ENCODE peak calls at places on chromosomes 3 and 15, in ten cellular contexts. W is activated T-cell treated with anti-CD3 and anti-CD28 coated beads, Interleukin-2, amount 50 U/mL, for 72 hours; J is NCI-H2107; B is stimulated activated CD4-positive, alpha-beta T cell treated with anti-CD3 and anti-CD28 coated beads, TNF-alpha, amount 100 ng/mL, for 24 hours; R is AG20443; D is immature natural killer cell; E is activated CD8-positive, alpha-beta memory T cell treated with anti-CD3 and anti-CD28 coated beads for 4 hours; O is fibroblast of mammary gland; L is left ventricle myocardium inferior; N is NCI-H345. G is an unnamed sample.

GRCh38 chr3:48739955-48740823 is 23.2 kb upstream of the IP6K2 start:
- DNase-seq in W (peak; percentile 59), J (no peak), B (peak; percentile 27), R (peak; percentile 95), D (peak; percentile 35), E (peak; percentile 13), O (peak; percentile 79), L (peak; percentile 94), N (peak; percentile 4), G (peak; percentile 30)

GRCh38 chr3:18185624-18186023 is 239.5 kb downstream of the SATB1 start:
- DNase-seq in W (no peak), J (no peak), B (no peak), R (no peak), D (no peak), E (no peak), O (no peak), L (no peak), N (no peak), G (no peak)

GRCh38 chr3:144394052-144394451 is 422.4 kb downstream of the DIPK2A start:
- DNase-seq in W (no peak), J (no peak), B (no peak), R (peak; percentile 7), D (no peak), E (no peak), O (peak; percentile 49), L (no peak), N (no peak), G (no peak)

GRCh38 chr3:99765042-99765942 is 52.4 kb upstream of the CMSS1 start:
- DNase-seq in W (no peak), J (no peak), B (no peak), R (no peak), D (no peak), E (no peak), O (peak; percentile 32), L (no peak), N (no peak), G (no peak)

GRCh38 chr3:30333143-30333542 is 273.3 kb upstream of the TGFBR2 start:
- DNase-seq in W (no peak), J (no peak), B (no peak), R (no peak), D (no peak), E (no peak), O (no peak), L (no peak), N (no peak), G (no peak)

GRCh38 chr3:144109944-144110343 is 138.3 kb downstream of the DIPK2A start:
- DNase-seq in W (no peak), J (no peak), B (no peak), R (no peak), D (no peak), E (no peak), O (no peak), L (no peak), N (no peak), G (no peak)

GRCh38 chr15:66233487-66234415 is 19.8 kb downstream of the MEGF11 start:
- DNase-seq in W (peak; percentile 9), J (no peak), B (no peak), R (no peak), D (no peak), E (no peak), O (peak; percentile 49), L (no peak), N (no peak), G (no peak)

GRCh38 chr3:27326211-27326948 is 42.8 kb downstream of the NEK10 start:
- DNase-seq in W (no peak), J (no peak), B (no peak), R (peak; percentile 87), D (no peak), E (no peak), O (peak; percentile 93), L (no peak), N (no peak), G (no peak)

GRCh38 chr3:39529551-39529950 is 62.1 kb downstream of the MOBP start:
- DNase-seq in W (no peak), J (no peak), B (no peak), R (no peak), D (no peak), E (no peak), O (no peak), L (no peak), N (no peak), G (no peak)

GRCh38 chr15:37789881-37790280 is 144.6 kb upstream of the TMCO5A start:
- DNase-seq in W (no peak), J (no peak), B (no peak), R (peak; percentile 45), D (no peak), E (no peak), O (peak; percentile 83), L (no peak), N (no peak), G (no peak)

GRCh38 chr3:153165211-153165815 is 3.3 kb downstream of the RAP2B start:
- DNase-seq in W (no peak), J (no peak), B (no peak), R (no peak), D (peak; percentile 67), E (no peak), O (peak; percentile 47), L (no peak), N (no peak), G (no peak)

GRCh38 chr15:57527382-57528091 is 64.2 kb upstream of the MYZAP start:
- DNase-seq in W (no peak), J (no peak), B (no peak), R (peak; percentile 79), D (peak; percentile 17), E (no peak), O (peak; percentile 93), L (no peak), N (peak; percentile 66), G (no peak)

GRCh38 chr3:45765286-45765851 is 31.0 kb downstream of the SLC6A20 start:
- DNase-seq in W (no peak), J (no peak), B (no peak), R (peak; percentile 4), D (no peak), E (no peak), O (no peak), L (no peak), N (no peak), G (no peak)

GRCh38 chr15:57149196-57149595 is 227.1 kb upstream of the CGNL1 start:
- DNase-seq in W (no peak), J (no peak), B (no peak), R (peak; percentile 16), D (no peak), E (no peak), O (peak; percentile 65), L (no peak), N (no peak), G (no peak)

GRCh38 chr3:172549144-172549543 is 25.9 kb upstream of the TNFSF10 start:
- DNase-seq in W (no peak), J (no peak), B (no peak), R (no peak), D (no peak), E (no peak), O (no peak), L (no peak), N (no peak), G (no peak)

GRCh38 chr3:15974647-15975046 is 176.9 kb upstream of the ANKRD28 start:
- DNase-seq in W (no peak), J (no peak), B (no peak), R (no peak), D (no peak), E (no peak), O (no peak), L (no peak), N (no peak), G (no peak)

GRCh38 chr15:59260090-59260489 is 53.4 kb downstream of the LDHAL6B start:
- DNase-seq in W (no peak), J (no peak), B (no peak), R (no peak), D (no peak), E (no peak), O (no peak), L (no peak), N (no peak), G (no peak)

GRCh38 chr15:31465083-31465955 is 138.7 kb downstream of the KLF13 start:
- DNase-seq in W (no peak), J (no peak), B (no peak), R (no peak), D (no peak), E (no peak), O (no peak), L (no peak), N (no peak), G (no peak)

GRCh38 chr15:23648920-23649515 is 1.4 kb upstream of the MAGEL2 start:
- DNase-seq in W (peak; percentile 39), J (no peak), B (no peak), R (peak; percentile 26), D (no peak), E (no peak), O (peak; percentile 4), L (no peak), N (peak; percentile 22), G (no peak)

GRCh38 chr3:127215714-127216414 is 22.9 kb downstream of the PRR23E start:
- DNase-seq in W (no peak), J (no peak), B (no peak), R (no peak), D (no peak), E (no peak), O (no peak), L (no peak), N (no peak), G (no peak)

GRCh38 chr3:12442654-12443501 is 41.4 kb upstream of the TSEN2 start:
- DNase-seq in W (no peak), J (no peak), B (no peak), R (no peak), D (no peak), E (no peak), O (no peak), L (peak; percentile 50), N (no peak), G (no peak)

GRCh38 chr3:27792869-27793268 is 70.7 kb upstream of the EOMES start:
- DNase-seq in W (no peak), J (no peak), B (no peak), R (no peak), D (no peak), E (no peak), O (no peak), L (no peak), N (no peak), G (no peak)

GRCh38 chr3:127011270-127011992 is 28.5 kb downstream of the PLXNA1 start:
- DNase-seq in W (no peak), J (no peak), B (no peak), R (peak; percentile 84), D (no peak), E (no peak), O (peak; percentile 70), L (peak; percentile 46), N (no peak), G (no peak)

GRCh38 chr3:53252105-53252946 is 3.5 kb downstream of the TKT start:
- DNase-seq in W (no peak), J (no peak), B (no peak), R (no peak), D (no peak), E (no peak), O (no peak), L (no peak), N (no peak), G (no peak)

GRCh38 chr3:173711619-173712018 is 314.1 kb downstream of the NLGN1 start:
- DNase-seq in W (no peak), J (no peak), B (no peak), R (no peak), D (no peak), E (no peak), O (no peak), L (no peak), N (no peak), G (no peak)

GRCh38 chr15:98953000-98953776 is 54.4 kb downstream of the PGPEP1L start:
- DNase-seq in W (peak; percentile 62), J (no peak), B (no peak), R (no peak), D (peak; percentile 73), E (no peak), O (no peak), L (peak; percentile 40), N (no peak), G (no peak)

GRCh38 chr15:68497206-68497910 is 65.4 kb upstream of the ITGA11 start:
- DNase-seq in W (no peak), J (no peak), B (no peak), R (no peak), D (no peak), E (no peak), O (no peak), L (no peak), N (no peak), G (no peak)

GRCh38 chr15:65336369-65336766 is 31.9 kb downstream of the RNU5B-1 start:
- DNase-seq in W (no peak), J (no peak), B (no peak), R (no peak), D (no peak), E (no peak), O (no peak), L (no peak), N (no peak), G (no peak)

G was measured in stimulated activated naive CD4-positive, alpha-beta T cell treated with Interleukin-2 at 50 U/mL for 16 hours.